ENCODE peak calls at places on chromosomes 7 and 10, in six cellular contexts. A, U, S, K, Z and M are unnamed samples.

GRCh38 chr7:102392332-102392731 is 3.8 kb upstream of the PRKRIP1 start:
- DNase-seq in U (no peak), A (no peak), S (no peak), K (no peak), Z (no peak), M (no peak)

GRCh38 chr7:55618913-55619312 is 46.6 kb upstream of the VOPP1 start:
- DNase-seq in A (no peak), K (no peak), S (no peak), U (no peak), Z (no peak), M (no peak)

GRCh38 chr7:46908770-46909169 is 673.1 kb downstream of the TNS3 start:
- DNase-seq in A (peak; percentile 51), K (no peak), S (peak; percentile 22), U (no peak), Z (peak; percentile 87), M (no peak)

GRCh38 chr7:4531236-4531635 is 150.9 kb upstream of the FOXK1 start:
- DNase-seq in A (no peak), Z (no peak), S (peak; percentile 35), K (no peak), U (no peak), M (no peak)

GRCh38 chr10:86139066-86139657 is 227.4 kb downstream of the GRID1 start:
- DNase-seq in K (no peak), S (peak; percentile 79), U (no peak), Z (no peak), A (no peak), M (peak; percentile 9)

GRCh38 chr10:110860576-110861241 is 11.0 kb upstream of the PDCD4 start:
- DNase-seq in K (no peak), S (no peak), A (no peak), U (no peak), Z (no peak), M (no peak)

GRCh38 chr7:360454-361100 is 70.6 kb downstream of the FOXL3 start:
- DNase-seq in K (no peak), U (no peak), Z (no peak), A (no peak), S (no peak), M (no peak)

GRCh38 chr10:77159538-77160110 is 478.0 kb downstream of the KCNMA1 start:
- DNase-seq in U (no peak), Z (no peak), K (no peak), A (no peak), S (no peak), M (no peak)

GRCh38 chr10:127905623-127906261 is 1.2 kb upstream of the PTPRE start:
- DNase-seq in S (no peak), U (no peak), Z (no peak), K (no peak), A (no peak), M (no peak)

GRCh38 chr7:29812185-29812876 is 6.0 kb downstream of the WIPF3 start:
- DNase-seq in K (no peak), Z (no peak), S (no peak), A (no peak), U (no peak), M (no peak)

GRCh38 chr7:194257-194995 is 2.1 kb downstream of the FAM20C start:
- DNase-seq in A (no peak), K (no peak), Z (peak; percentile 17), U (no peak), S (peak; percentile 73), M (no peak)

GRCh38 chr10:117175901-117176534 is 21.3 kb upstream of the KCNK18 start:
- DNase-seq in S (peak; percentile 71), K (peak; percentile 57), U (peak; percentile 83), A (peak; percentile 19), Z (peak; percentile 61), M (no peak)